ENCODE peak calls at places on chromosome 22, in eight cellular contexts. T is PC-3; G is AG09309; V is activated naive CD4-positive, alpha-beta T cell treated with anti-CD3 and anti-CD28 coated beads, Interleukin-2, amount 50 U/mL, for 72 hours; Q is heart right ventricle; Z is RCC 7860; J is DMS153; U is Peyer's patch. P is an unnamed sample.

GRCh38 chr22:19260804-19261203 is 30.7 kb downstream of the CLTCL1 start:
- DNase-seq in T (no peak), G (no peak), V (no peak), Q (no peak), Z (no peak), J (no peak), U (no peak), P (no peak)

GRCh38 chr22:38106814-38107578 is 3.5 kb downstream of the BAIAP2L2 start:
- DNase-seq in T (no peak), G (no peak), V (no peak), Q (no peak), Z (no peak), J (no peak), U (no peak), P (no peak)

GRCh38 chr22:35299217-35299716 is 427 bp upstream of the TOM1 start:
- DNase-seq in T (no peak), G (no peak), V (no peak), Q (no peak), Z (no peak), J (peak; percentile 57), U (peak; percentile 21), P (no peak)

GRCh38 chr22:31122196-31122531 is 602 bp upstream of the INPP5J start:
- DNase-seq in T (no peak), G (no peak), V (no peak), Q (no peak), Z (no peak), J (no peak), U (no peak), P (no peak)

GRCh38 chr22:39658367-39658766 is 87.8 kb downstream of the CACNA1I start:
- DNase-seq in T (no peak), G (no peak), V (no peak), Q (no peak), Z (no peak), J (no peak), U (peak; percentile 61), P (no peak)

GRCh38 chr22:35258144-35258988 is 1.1 kb downstream of the HMGXB4 start:
- DNase-seq in T (peak; percentile 25), G (no peak), V (peak; percentile 9), Q (no peak), Z (no peak), J (no peak), U (peak; percentile 17), P (no peak)

GRCh38 chr22:47250995-47251765 is 488.7 kb downstream of the TBC1D22A start:
- DNase-seq in T (no peak), G (no peak), V (no peak), Q (no peak), Z (no peak), J (no peak), U (no peak), P (no peak)

GRCh38 chr22:20427104-20427944 is 10.3 kb downstream of the SCARF2 start:
- DNase-seq in T (no peak), G (no peak), V (peak; percentile 4), Q (no peak), Z (no peak), J (no peak), U (no peak), P (no peak)

GRCh38 chr22:25485626-25486545 is 78.6 kb upstream of the GRK3 start:
- DNase-seq in T (no peak), G (no peak), V (peak; percentile 29), Q (no peak), Z (no peak), J (no peak), U (no peak), P (no peak)

GRCh38 chr22:26615149-26615548 is 2.7 kb downstream of the CRYBB1 start:
- DNase-seq in T (no peak), G (no peak), V (no peak), Q (no peak), Z (no peak), J (no peak), U (peak; percentile 59), P (no peak)

GRCh38 chr22:46528121-46528610 is 9.3 kb downstream of the CELSR1 start:
- DNase-seq in T (peak; percentile 94), G (peak; percentile 56), V (no peak), Q (no peak), Z (peak; percentile 100), J (peak; percentile 71), U (no peak), P (no peak)

P was measured in AG04449.